ENCODE peak calls at places on chromosomes 6 and 20, in ten cellular contexts. O is kidney epithelial cell, J is body of pancreas, B is OCI-LY7, X is pancreas, K is aorta, H is Caco-2, W is psoas muscle, S is hepatocyte, D is keratinocyte. N is an unnamed sample.

GRCh38 chr20:45293041-45294002 is 13.3 kb upstream of the RBPJL start:
- DNase-seq in O (no peak), J (peak; percentile 87), B (no peak), X (peak; percentile 80), K (peak; percentile 86), H (peak; percentile 90), W (peak; percentile 89), S (peak; percentile 87), D (peak; percentile 30), N (peak; percentile 85)

GRCh38 chr6:129342243-129342642 is 367.7 kb downstream of the ARHGAP18 start:
- DNase-seq in O (no peak), J (no peak), B (no peak), X (no peak), K (no peak), H (no peak), W (no peak), S (no peak), D (no peak), N (no peak)

GRCh38 chr6:168660400-168660945 is 219.5 kb downstream of the SMOC2 start:
- DNase-seq in O (no peak), J (no peak), B (no peak), X (no peak), K (no peak), H (no peak), W (no peak), S (no peak), D (no peak), N (no peak)

GRCh38 chr6:8130399-8130798 is 28.1 kb upstream of the EEF1E1 start:
- DNase-seq in O (no peak), J (no peak), B (no peak), X (no peak), K (no peak), H (no peak), W (no peak), S (no peak), D (no peak), N (no peak)

GRCh38 chr20:3927486-3928291 is 38.5 kb downstream of the PANK2 start:
- DNase-seq in O (no peak), J (no peak), B (peak; percentile 33), X (no peak), K (no peak), H (no peak), W (no peak), S (peak; percentile 19), D (no peak), N (no peak)

GRCh38 chr6:48476257-48476656 is 365.3 kb upstream of the PTCHD4 start:
- DNase-seq in O (peak; percentile 9), J (no peak), B (no peak), X (no peak), K (no peak), H (no peak), W (no peak), S (peak; percentile 28), D (no peak), N (no peak)

GRCh38 chr6:27814665-27815424 is 97.4 kb downstream of the OR2B2 start:
- DNase-seq in O (peak; percentile 87), J (peak; percentile 68), B (peak; percentile 96), X (peak; percentile 64), K (peak; percentile 79), H (peak; percentile 92), W (no peak), S (peak; percentile 87), D (peak; percentile 87), N (peak; percentile 85)

GRCh38 chr20:50584687-50585086 is 74.5 kb downstream of the PTPN1 start:
- DNase-seq in O (no peak), J (no peak), B (no peak), X (no peak), K (peak; percentile 6), H (no peak), W (no peak), S (no peak), D (no peak), N (no peak)

GRCh38 chr20:34045294-34045693 is 51.6 kb downstream of the RALY start:
- DNase-seq in O (no peak), J (peak; percentile 52), B (no peak), X (peak; percentile 23), K (peak; percentile 52), H (no peak), W (peak; percentile 60), S (peak; percentile 61), D (no peak), N (peak; percentile 39)

GRCh38 chr20:62364911-62365736 is 2.0 kb downstream of the LAMA5 start:
- DNase-seq in O (no peak), J (peak; percentile 73), B (no peak), X (peak; percentile 17), K (peak; percentile 75), H (no peak), W (peak; percentile 84), S (peak; percentile 45), D (no peak), N (peak; percentile 79)
- H3K4me3 ChIP-seq in O (peak overlapping the region; percentile 82), J (no peak overlapping the region), B (peak overlapping the region; percentile 92), X (peak overlapping the region; percentile 94), K (no peak overlapping the region), H (peak overlapping the region; percentile 94), W (peak overlapping the region; percentile 75), S (peak overlapping the region; percentile 28), D (peak overlapping the region; percentile 64), N (peak overlapping the region; percentile 92)

DNA sequence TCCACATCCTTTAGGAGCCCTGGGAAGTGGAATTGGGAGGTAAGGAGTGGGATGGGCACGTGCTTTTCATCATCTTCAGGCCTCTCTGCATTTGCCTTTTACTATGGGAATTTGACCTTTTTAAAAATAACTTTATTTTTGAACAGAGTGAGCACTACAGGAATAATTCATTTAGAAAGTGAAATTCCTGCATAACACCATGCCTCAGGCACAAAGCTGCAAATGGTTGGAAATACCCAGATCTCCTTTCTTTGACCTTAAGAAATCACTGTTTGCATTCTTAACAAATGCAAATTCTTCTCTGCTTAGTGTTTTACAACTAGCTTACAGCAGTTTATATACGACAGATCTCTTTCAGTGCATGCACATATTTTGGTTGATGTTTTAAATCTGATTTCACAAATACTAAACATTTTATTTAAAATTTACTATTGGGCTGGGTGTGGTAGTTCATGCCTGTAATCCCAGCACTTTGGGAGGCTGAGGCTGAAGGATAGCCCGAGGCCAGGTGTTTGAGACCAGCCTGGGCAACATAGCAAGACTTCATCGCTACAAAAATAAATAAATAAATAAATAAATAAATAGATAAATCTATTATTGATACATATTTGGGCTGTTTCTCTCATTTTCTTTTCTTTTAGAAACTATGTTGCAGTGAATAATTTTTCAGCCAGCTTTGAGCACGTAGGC is 24.5 kb downstream of the CST8 start:
- DNase-seq in O (no peak), J (no peak), B (no peak), X (no peak), K (no peak), H (no peak), W (no peak), S (no peak), D (no peak), N (no peak)
- H3K4me3 ChIP-seq in O (no peak overlapping the region), J (no peak overlapping the region), B (no peak overlapping the region), X (no peak overlapping the region), K (no peak overlapping the region), H (no peak overlapping the region), W (no peak overlapping the region), S (no peak overlapping the region), D (no peak overlapping the region), N (no peak overlapping the region)

GRCh38 chr20:59382907-59383306 is 82.5 kb downstream of the EDN3 start:
- DNase-seq in O (no peak), J (no peak), B (no peak), X (no peak), K (no peak), H (no peak), W (no peak), S (no peak), D (no peak), N (no peak)

GRCh38 chr20:59381658-59382057 is 81.2 kb downstream of the EDN3 start:
- DNase-seq in O (no peak), J (no peak), B (no peak), X (no peak), K (no peak), H (no peak), W (no peak), S (no peak), D (no peak), N (no peak)

GRCh38 chr20:59385038-59385437 is 84.6 kb downstream of the EDN3 start:
- DNase-seq in O (no peak), J (no peak), B (no peak), X (no peak), K (no peak), H (no peak), W (no peak), S (no peak), D (no peak), N (no peak)

GRCh38 chr20:59385461-59385860 is 85.0 kb downstream of the EDN3 start:
- DNase-seq in O (no peak), J (no peak), B (no peak), X (no peak), K (no peak), H (peak; percentile 72), W (no peak), S (no peak), D (no peak), N (no peak)

GRCh38 chr20:59382326-59382725 is 81.9 kb downstream of the EDN3 start:
- DNase-seq in O (no peak), J (no peak), B (no peak), X (no peak), K (no peak), H (no peak), W (no peak), S (no peak), D (no peak), N (no peak)
- H3K4me3 ChIP-seq in O (no peak overlapping the region), J (no peak overlapping the region), B (no peak overlapping the region), X (no peak overlapping the region), K (no peak overlapping the region), H (no peak overlapping the region), W (no peak overlapping the region), S (no peak overlapping the region), D (no peak overlapping the region), N (no peak overlapping the region)

DNA sequence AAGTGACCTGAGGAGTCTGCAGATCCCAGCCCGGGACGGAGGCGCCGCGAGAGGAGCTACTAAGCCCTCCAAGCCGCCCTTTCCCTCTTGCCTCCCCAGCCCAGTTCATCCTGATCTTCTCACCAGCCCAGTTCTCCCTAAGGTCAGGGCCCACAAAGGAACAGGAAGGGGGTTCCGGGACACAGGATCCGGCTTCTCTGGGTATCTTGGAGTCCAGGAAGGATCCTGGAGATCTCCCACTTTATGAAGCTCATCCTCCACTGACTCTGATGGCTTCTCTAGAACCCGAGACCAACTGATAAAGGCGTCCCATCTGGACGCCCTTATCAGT is 36.9 kb upstream of the HLA-C start:
- DNase-seq in O (no peak), J (no peak), B (no peak), X (no peak), K (no peak), H (no peak), W (no peak), S (no peak), D (no peak), N (no peak)
- H3K4me3 ChIP-seq in O (no peak overlapping the region), J (no peak overlapping the region), B (no peak overlapping the region), X (peak overlapping the region; percentile 67), K (no peak overlapping the region), H (no peak overlapping the region), W (peak overlapping the region; percentile 57), S (no peak overlapping the region), D (no peak overlapping the region), N (peak overlapping the region; percentile 21)